ENCODE peak calls at places on chromosomes 1 and 21, in eight cellular contexts. H is brain microvascular endothelial cell; X is stimulated activated CD4-positive, alpha-beta T cell treated with anti-CD3 and anti-CD28 coated beads, Interleukin-2, amount 100 ng/mL, for 4 hours; S is Right ventricle myocardium superior; W is activated CD8-positive, alpha-beta memory T cell treated with anti-CD3 and anti-CD28 coated beads for 48 hours; G is activated CD4-positive, alpha-beta T cell treated with anti-CD3 and anti-CD28 coated beads, Interleukin-2, amount 50 U/mL, for 4 hours; T is mesendoderm; E is GM12865. O is an unnamed sample.

GRCh38 chr1:27350673-27351540 is 9.1 kb downstream of the SYTL1 start:
- DNase-seq in H (no peak), X (no peak), S (peak; percentile 77), W (no peak), G (no peak), T (peak; percentile 98), E (no peak), O (no peak)

GRCh38 chr21:44415073-44416025 is 40.0 kb upstream of the LRRC3 start:
- DNase-seq in H (no peak), X (no peak), S (peak; percentile 22), W (no peak), G (no peak), T (peak; percentile 18), E (no peak), O (no peak)

GRCh38 chr1:53620620-53620957 is 118.4 kb downstream of the GLIS1 start:
- DNase-seq in H (no peak), X (no peak), S (no peak), W (no peak), G (no peak), T (no peak), E (no peak), O (no peak)

GRCh38 chr1:117794073-117794472 is 135.3 kb downstream of the GDAP2 start:
- DNase-seq in H (peak; percentile 49), X (no peak), S (no peak), W (no peak), G (no peak), T (no peak), E (no peak), O (no peak)

GRCh38 chr1:21205416-21205815 is 28.7 kb upstream of the EIF4G3 start:
- DNase-seq in H (no peak), X (no peak), S (no peak), W (no peak), G (no peak), T (peak; percentile 35), E (no peak), O (no peak)

GRCh38 chr21:37535672-37536071 is 169.1 kb downstream of the DYRK1A start:
- DNase-seq in H (no peak), X (no peak), S (no peak), W (no peak), G (no peak), T (no peak), E (no peak), O (no peak)

GRCh38 chr1:7085521-7085920 is 300.3 kb downstream of the CAMTA1 start:
- DNase-seq in H (no peak), X (no peak), S (no peak), W (no peak), G (no peak), T (no peak), E (no peak), O (no peak)

GRCh38 chr1:51421961-51422360 is 91.6 kb upstream of the TTC39A start:
- DNase-seq in H (peak; percentile 22), X (no peak), S (no peak), W (no peak), G (no peak), T (peak; percentile 91), E (peak; percentile 24), O (peak; percentile 28)

GRCh38 chr1:58895082-58895481 is 111.2 kb upstream of the JUN start:
- DNase-seq in H (no peak), X (no peak), S (no peak), W (no peak), G (no peak), T (no peak), E (no peak), O (no peak)

GRCh38 chr1:81414417-81415087 is 386.2 kb upstream of the ADGRL2 start:
- DNase-seq in H (peak; percentile 7), X (no peak), S (peak; percentile 86), W (no peak), G (no peak), T (peak; percentile 74), E (peak; percentile 75), O (peak; percentile 34)

GRCh38 chr1:70720133-70720920 is 309.3 kb downstream of the CTH start:
- DNase-seq in H (no peak), X (no peak), S (no peak), W (no peak), G (no peak), T (no peak), E (no peak), O (no peak)

GRCh38 chr1:12052008-12052573 is 11.0 kb upstream of the TNFRSF8 start:
- DNase-seq in H (peak; percentile 73), X (no peak), S (peak; percentile 71), W (no peak), G (no peak), T (peak; percentile 75), E (peak; percentile 98), O (peak; percentile 93)

GRCh38 chr1:44672254-44672955 is 1.9 kb downstream of the TMEM53 start:
- DNase-seq in H (peak; percentile 22), X (no peak), S (no peak), W (no peak), G (no peak), T (peak; percentile 89), E (peak; percentile 78), O (peak; percentile 91)

GRCh38 chr1:2559509-2560298 is 3.5 kb downstream of the TNFRSF14 start:
- DNase-seq in H (no peak), X (no peak), S (no peak), W (no peak), G (no peak), T (no peak), E (no peak), O (no peak)

GRCh38 chr1:41381691-41382530 is 20.7 kb downstream of the FOXO6 start:
- DNase-seq in H (no peak), X (peak; percentile 35), S (peak; percentile 72), W (no peak), G (no peak), T (no peak), E (no peak), O (no peak)

GRCh38 chr1:25952851-25953401 is 44.9 kb downstream of the PAFAH2 start:
- DNase-seq in H (peak; percentile 10), X (no peak), S (peak; percentile 73), W (no peak), G (no peak), T (no peak), E (no peak), O (no peak)

GRCh38 chr1:68758666-68759209 is 261.9 kb upstream of the DEPDC1 start:
- DNase-seq in H (no peak), X (no peak), S (no peak), W (no peak), G (no peak), T (peak; percentile 40), E (no peak), O (no peak)

GRCh38 chr21:42745511-42746239 is 92.3 kb downstream of the PDE9A start:
- DNase-seq in H (no peak), X (no peak), S (no peak), W (no peak), G (no peak), T (no peak), E (no peak), O (no peak)

GRCh38 chr1:31879981-31880608 is 58.1 kb downstream of the PTP4A2 start:
- DNase-seq in H (no peak), X (no peak), S (no peak), W (no peak), G (no peak), T (peak; percentile 28), E (peak; percentile 48), O (no peak)

GRCh38 chr1:214318356-214318755 is 37.4 kb downstream of the SMYD2 start:
- DNase-seq in H (peak; percentile 27), X (no peak), S (no peak), W (no peak), G (no peak), T (no peak), E (peak; percentile 28), O (no peak)

GRCh38 chr1:35269190-35269988 is 880 bp downstream of the ZMYM4 start:
- DNase-seq in H (no peak), X (no peak), S (no peak), W (no peak), G (no peak), T (peak; percentile 32), E (peak; percentile 10), O (peak; percentile 9)

GRCh38 chr1:215617979-215618378 is 50.9 kb downstream of the KCTD3 start:
- DNase-seq in H (no peak), X (no peak), S (no peak), W (no peak), G (no peak), T (no peak), E (peak; percentile 19), O (no peak)

GRCh38 chr1:228554107-228554506 is 66.9 kb downstream of the RNF187 start:
- DNase-seq in H (no peak), X (no peak), S (no peak), W (no peak), G (no peak), T (no peak), E (no peak), O (no peak)

GRCh38 chr1:153532161-153532560 is 3.6 kb downstream of the S100A6 start:
- DNase-seq in H (no peak), X (peak; percentile 40), S (no peak), W (no peak), G (peak; percentile 25), T (no peak), E (no peak), O (peak; percentile 61)

GRCh38 chr1:86542626-86543025 is 4.3 kb upstream of the CLCA4 start:
- DNase-seq in H (no peak), X (no peak), S (no peak), W (no peak), G (no peak), T (no peak), E (no peak), O (no peak)

GRCh38 chr1:113868387-113869083 is 3.0 kb downstream of the PTPN22 start:
- DNase-seq in H (no peak), X (peak; percentile 28), S (no peak), W (no peak), G (no peak), T (no peak), E (no peak), O (no peak)

GRCh38 chr1:156586892-156587477 is 4.6 kb upstream of the NAXE start:
- DNase-seq in H (no peak), X (no peak), S (no peak), W (no peak), G (no peak), T (no peak), E (no peak), O (no peak)

GRCh38 chr21:45363921-45364463 is 41.0 kb upstream of the COL18A1 start:
- DNase-seq in H (peak; percentile 98), X (peak; percentile 18), S (peak; percentile 89), W (no peak), G (peak; percentile 27), T (peak; percentile 86), E (peak; percentile 46), O (peak; percentile 44)

GRCh38 chr21:10418649-10419048 is 102.7 kb upstream of the TPTE start:
- DNase-seq in H (no peak), X (no peak), S (no peak), W (no peak), G (no peak), T (no peak), E (no peak), O (no peak)

GRCh38 chr1:164524810-164525209 is 34.2 kb upstream of the PBX1 start:
- DNase-seq in H (no peak), X (no peak), S (no peak), W (no peak), G (no peak), T (no peak), E (no peak), O (no peak)

GRCh38 chr1:192801451-192801850 is 7.4 kb upstream of the RGS2 start:
- DNase-seq in H (no peak), X (no peak), S (no peak), W (no peak), G (no peak), T (no peak), E (no peak), O (no peak)

GRCh38 chr1:82538876-82539275 is 738.1 kb downstream of the ADGRL2 start:
- DNase-seq in H (peak; percentile 74), X (no peak), S (no peak), W (no peak), G (no peak), T (no peak), E (no peak), O (no peak)

GRCh38 chr1:59142663-59143487 is 154.0 kb upstream of the FGGY start:
- DNase-seq in H (peak; percentile 88), X (no peak), S (no peak), W (no peak), G (no peak), T (peak; percentile 93), E (peak; percentile 44), O (no peak)

GRCh38 chr1:230632273-230632873 is 9.9 kb upstream of the COG2 start:
- DNase-seq in H (peak; percentile 26), X (no peak), S (no peak), W (no peak), G (no peak), T (peak; percentile 83), E (peak; percentile 44), O (peak; percentile 62)